ENCODE peak calls at places on chromosomes 1 and 21, in six cellular contexts. W is NCI-H748 treated with DMSO at 0.1 percent for 48 hours; B is hippocampal formation; G is COR-L47; O is activated naive CD4-positive, alpha-beta T cell treated with Interleukin-2 at 50 U/mL for 16 hours; Q is cardiac fibroblast. F is an unnamed sample.

GRCh38 chr1:177077734-177078489 is 86.6 kb downstream of the ASTN1 start:
- DNase-seq in W (no peak), Q (no peak), B (peak), O (no peak), G (no peak), F (no peak)

GRCh38 chr1:207919523-207920210 is 8.7 kb upstream of the CD34 start:
- DNase-seq in W (no peak), G (no peak), B (peak), Q (peak), O (no peak), F (no peak)

GRCh38 chr1:94654919-94655318 is 113.4 kb upstream of the F3 start:
- DNase-seq in G (no peak), O (no peak), W (no peak), Q (no peak), B (no peak), F (no peak)

GRCh38 chr1:218421531-218421930 is 76.4 kb downstream of the TGFB2 start:
- DNase-seq in B (no peak), G (no peak), Q (no peak), O (no peak), W (no peak), F (no peak)

GRCh38 chr1:21022279-21023040 is 154.2 kb downstream of the EIF4G3 start:
- DNase-seq in Q (peak), O (peak), W (peak), G (peak), B (peak), F (peak)

GRCh38 chr1:3727042-3727824 is 25.0 kb upstream of the CCDC27 start:
- DNase-seq in G (no peak), Q (peak), O (peak), B (no peak), W (no peak), F (peak)

GRCh38 chr21:35282944-35283343 is 233.8 kb upstream of the RUNX1 start:
- DNase-seq in G (no peak), O (no peak), B (no peak), W (no peak), Q (no peak), F (no peak)

GRCh38 chr1:7108251-7108650 is 323.0 kb downstream of the CAMTA1 start:
- DNase-seq in Q (no peak), B (no peak), W (no peak), O (no peak), G (no peak), F (no peak)

GRCh38 chr1:145795257-145795881 is 28.5 kb downstream of the RNF115 start:
- DNase-seq in B (no peak), W (no peak), Q (no peak), G (no peak), O (no peak), F (no peak)

GRCh38 chr1:72892461-72892860 is 610.1 kb upstream of the NEGR1 start:
- DNase-seq in W (no peak), Q (no peak), B (no peak), G (no peak), O (no peak), F (no peak)

F was measured in activated CD8-positive, alpha-beta T cell treated with anti-CD3 and anti-CD28 coated beads, Interleukin-2, amount 10 ng/mL, durations not matched to agents 7 days and 5 days.